ENCODE peak calls at places on chromosomes 6 and 20, in five cellular contexts. One of them, this sample, is unnamed.
A peak's percentile ranks its signal among the peaks of the same experiment; 100 is the strongest.

GRCh38 chr6:26361544-26361943 is 3.5 kb upstream of the BTN3A2 start:
- DNase-seq in Daoy: no peak
- DNase-seq in dorsolateral prefrontal cortex: no peak
- DNase-seq in NCI-H2171 treated with DMSO at 0.1 percent for 48 hours: no peak
- DNase-seq in NCI-H345: no peak
- DNase-seq in this sample: no peak

GRCh38 chr6:71194730-71195129 is 93.9 kb upstream of the OGFRL1 start:
- DNase-seq in Daoy: peak; percentile 28
- DNase-seq in NCI-H345: no peak
- DNase-seq in NCI-H2171 treated with DMSO at 0.1 percent for 48 hours: no peak
- DNase-seq in dorsolateral prefrontal cortex: no peak
- DNase-seq in this sample: no peak

GRCh38 chr20:32018269-32019155 is 8.3 kb downstream of the CCM2L start:
- DNase-seq in NCI-H2171 treated with DMSO at 0.1 percent for 48 hours: peak; percentile 91
- DNase-seq in Daoy: peak; percentile 68
- DNase-seq in dorsolateral prefrontal cortex: peak; percentile 68
- DNase-seq in NCI-H345: peak; percentile 96
- DNase-seq in this sample: no peak

GRCh38 chr20:49671429-49671828 is 42.2 kb downstream of the B4GALT5 start:
- DNase-seq in Daoy: no peak
- DNase-seq in NCI-H345: no peak
- DNase-seq in NCI-H2171 treated with DMSO at 0.1 percent for 48 hours: no peak
- DNase-seq in dorsolateral prefrontal cortex: no peak
- DNase-seq in this sample: no peak

GRCh38 chr6:46323312-46323965 is 152.7 kb upstream of the ENPP5 start:
- DNase-seq in NCI-H345: no peak
- DNase-seq in NCI-H2171 treated with DMSO at 0.1 percent for 48 hours: no peak
- DNase-seq in Daoy: peak; percentile 74
- DNase-seq in dorsolateral prefrontal cortex: no peak
- DNase-seq in this sample: no peak

GRCh38 chr6:4313044-4313686 is 177.8 kb upstream of the ECI2 start:
- DNase-seq in Daoy: peak; percentile 94
- DNase-seq in dorsolateral prefrontal cortex: no peak
- DNase-seq in NCI-H2171 treated with DMSO at 0.1 percent for 48 hours: no peak
- DNase-seq in NCI-H345: no peak
- DNase-seq in this sample: peak; percentile 21

GRCh38 chr6:53581161-53581560 is 36.3 kb upstream of the GCLC start:
- DNase-seq in Daoy: peak; percentile 79
- DNase-seq in NCI-H2171 treated with DMSO at 0.1 percent for 48 hours: no peak
- DNase-seq in NCI-H345: no peak
- DNase-seq in dorsolateral prefrontal cortex: no peak
- DNase-seq in this sample: no peak

GRCh38 chr20:17752452-17752851 is 52.7 kb downstream of the BANF2 start:
- DNase-seq in Daoy: no peak
- DNase-seq in NCI-H2171 treated with DMSO at 0.1 percent for 48 hours: no peak
- DNase-seq in NCI-H345: no peak
- DNase-seq in dorsolateral prefrontal cortex: no peak
- DNase-seq in this sample: no peak

GRCh38 chr6:53282741-53283140 is 66.0 kb downstream of the ELOVL5 start:
- DNase-seq in dorsolateral prefrontal cortex: no peak
- DNase-seq in NCI-H2171 treated with DMSO at 0.1 percent for 48 hours: no peak
- DNase-seq in NCI-H345: no peak
- DNase-seq in Daoy: no peak
- DNase-seq in this sample: no peak

GRCh38 chr6:43267619-43268347 is 24.5 kb downstream of the TTBK1 start:
- DNase-seq in Daoy: no peak
- DNase-seq in dorsolateral prefrontal cortex: peak; percentile 31
- DNase-seq in NCI-H2171 treated with DMSO at 0.1 percent for 48 hours: no peak
- DNase-seq in NCI-H345: no peak
- DNase-seq in this sample: no peak

GRCh38 chr20:45970646-45971424 is 1.2 kb downstream of the ZNF335 start:
- DNase-seq in Daoy: no peak
- DNase-seq in NCI-H2171 treated with DMSO at 0.1 percent for 48 hours: no peak
- DNase-seq in NCI-H345: no peak
- DNase-seq in dorsolateral prefrontal cortex: no peak
- DNase-seq in this sample: no peak

GRCh38 chr6:87154641-87155271 is 609 bp upstream of the ZNF292 start:
- DNase-seq in NCI-H345: peak; percentile 84
- DNase-seq in NCI-H2171 treated with DMSO at 0.1 percent for 48 hours: peak; percentile 89
- DNase-seq in dorsolateral prefrontal cortex: no peak
- DNase-seq in Daoy: peak; percentile 75
- DNase-seq in this sample: peak; percentile 12

GRCh38 chr6:143213977-143214376 is 153.3 kb downstream of the AIG1 start:
- DNase-seq in Daoy: no peak
- DNase-seq in NCI-H2171 treated with DMSO at 0.1 percent for 48 hours: no peak
- DNase-seq in NCI-H345: no peak
- DNase-seq in dorsolateral prefrontal cortex: no peak
- DNase-seq in this sample: no peak

GRCh38 chr6:25991785-25992412 is 29.3 kb downstream of the TRIM38 start:
- DNase-seq in NCI-H345: peak; percentile 63
- DNase-seq in dorsolateral prefrontal cortex: peak; percentile 32
- DNase-seq in NCI-H2171 treated with DMSO at 0.1 percent for 48 hours: peak; percentile 45
- DNase-seq in Daoy: peak; percentile 74
- DNase-seq in this sample: peak; percentile 15

GRCh38 chr6:37317312-37318038 is 36.3 kb upstream of the RNF8 start:
- DNase-seq in NCI-H345: no peak
- DNase-seq in Daoy: no peak
- DNase-seq in NCI-H2171 treated with DMSO at 0.1 percent for 48 hours: no peak
- DNase-seq in dorsolateral prefrontal cortex: no peak
- DNase-seq in this sample: no peak

GRCh38 chr6:107490568-107491058 is 696 bp downstream of the SOBP start:
- DNase-seq in NCI-H345: no peak
- DNase-seq in Daoy: peak; percentile 17
- DNase-seq in NCI-H2171 treated with DMSO at 0.1 percent for 48 hours: no peak
- DNase-seq in dorsolateral prefrontal cortex: peak; percentile 29
- DNase-seq in this sample: no peak

GRCh38 chr20:20549699-20550098 is 162.7 kb downstream of the RALGAPA2 start:
- DNase-seq in NCI-H345: peak; percentile 17
- DNase-seq in NCI-H2171 treated with DMSO at 0.1 percent for 48 hours: no peak
- DNase-seq in dorsolateral prefrontal cortex: no peak
- DNase-seq in Daoy: peak; percentile 53
- DNase-seq in this sample: no peak

GRCh38 chr6:116073765-116074450 is 13.2 kb upstream of the FRK start:
- DNase-seq in dorsolateral prefrontal cortex: no peak
- DNase-seq in Daoy: peak; percentile 44
- DNase-seq in NCI-H345: no peak
- DNase-seq in NCI-H2171 treated with DMSO at 0.1 percent for 48 hours: no peak
- DNase-seq in this sample: no peak

GRCh38 chr20:48563191-48563884 is 264.5 kb downstream of the PREX1 start:
- DNase-seq in NCI-H2171 treated with DMSO at 0.1 percent for 48 hours: no peak
- DNase-seq in Daoy: no peak
- DNase-seq in NCI-H345: no peak
- DNase-seq in dorsolateral prefrontal cortex: no peak
- DNase-seq in this sample: no peak

GRCh38 chr6:43516697-43517502 is at the start of the genes POLR1C and YIPF3:
- DNase-seq in dorsolateral prefrontal cortex: peak; percentile 99
- DNase-seq in Daoy: peak; percentile 98
- DNase-seq in NCI-H345: peak; percentile 99
- DNase-seq in NCI-H2171 treated with DMSO at 0.1 percent for 48 hours: peak; percentile 99
- DNase-seq in this sample: peak; percentile 91

GRCh38 chr6:89984926-89985743 is 90.9 kb downstream of the GJA10 start:
- DNase-seq in NCI-H345: peak; percentile 21
- DNase-seq in NCI-H2171 treated with DMSO at 0.1 percent for 48 hours: peak; percentile 75
- DNase-seq in dorsolateral prefrontal cortex: peak; percentile 25
- DNase-seq in Daoy: peak; percentile 69
- DNase-seq in this sample: no peak

GRCh38 chr6:137497722-137498463 is 3.7 kb upstream of the OLIG3 start:
- DNase-seq in dorsolateral prefrontal cortex: no peak
- DNase-seq in NCI-H345: peak; percentile 43
- DNase-seq in NCI-H2171 treated with DMSO at 0.1 percent for 48 hours: peak; percentile 5
- DNase-seq in Daoy: no peak
- DNase-seq in this sample: no peak

GRCh38 chr20:62409935-62410741 is 3.1 kb upstream of the CABLES2 start:
- DNase-seq in NCI-H345: peak; percentile 89
- DNase-seq in Daoy: peak; percentile 48
- DNase-seq in dorsolateral prefrontal cortex: no peak
- DNase-seq in NCI-H2171 treated with DMSO at 0.1 percent for 48 hours: peak; percentile 80
- DNase-seq in this sample: no peak

GRCh38 chr20:7463290-7463689 is 477.0 kb downstream of the HAO1 start:
- DNase-seq in NCI-H345: no peak
- DNase-seq in NCI-H2171 treated with DMSO at 0.1 percent for 48 hours: no peak
- DNase-seq in Daoy: no peak
- DNase-seq in dorsolateral prefrontal cortex: no peak
- DNase-seq in this sample: no peak

GRCh38 chr6:130937942-130938604 is 110.9 kb downstream of the SMLR1 start:
- DNase-seq in NCI-H345: no peak
- DNase-seq in dorsolateral prefrontal cortex: no peak
- DNase-seq in Daoy: peak; percentile 13
- DNase-seq in NCI-H2171 treated with DMSO at 0.1 percent for 48 hours: no peak
- DNase-seq in this sample: no peak

GRCh38 chr6:158086054-158086705 is 81.9 kb downstream of the SERAC1 start:
- DNase-seq in NCI-H2171 treated with DMSO at 0.1 percent for 48 hours: no peak
- DNase-seq in dorsolateral prefrontal cortex: no peak
- DNase-seq in NCI-H345: no peak
- DNase-seq in Daoy: no peak
- DNase-seq in this sample: no peak

GRCh38 chr6:81606965-81607381 is 145.5 kb downstream of the TENT5A start:
- DNase-seq in NCI-H2171 treated with DMSO at 0.1 percent for 48 hours: no peak
- DNase-seq in NCI-H345: no peak
- DNase-seq in Daoy: peak; percentile 13
- DNase-seq in dorsolateral prefrontal cortex: no peak
- DNase-seq in this sample: no peak

GRCh38 chr6:134657751-134658522 is 292.0 kb downstream of the ALDH8A1 start:
- DNase-seq in NCI-H2171 treated with DMSO at 0.1 percent for 48 hours: no peak
- DNase-seq in NCI-H345: no peak
- DNase-seq in dorsolateral prefrontal cortex: no peak
- DNase-seq in Daoy: no peak
- DNase-seq in this sample: no peak

GRCh38 chr20:49366687-49367086 is 88.8 kb upstream of the ZNFX1 start:
- DNase-seq in NCI-H345: no peak
- DNase-seq in dorsolateral prefrontal cortex: no peak
- DNase-seq in NCI-H2171 treated with DMSO at 0.1 percent for 48 hours: peak; percentile 36
- DNase-seq in Daoy: no peak
- DNase-seq in this sample: no peak